ENCODE peak calls at places on chromosomes 3 and 15, in seven cellular contexts. K is Panc1, H is astrocyte, S is cardiac muscle cell, E is right cardiac atrium, P is gastrocnemius medialis, Y is stomach. J is an unnamed sample. For H3K4me1, the result is how much of the 10 kb centered on the place peaks cover.

GRCh38 chr3:127419140-127419539 is 131.3 kb upstream of the PRR20G start:
- DNase-seq in K (no peak), H (no peak), S (no peak), E (no peak), P (no peak), Y (no peak), J (no peak)

GRCh38 chr3:105513042-105513441 is 146.3 kb downstream of the ALCAM start:
- DNase-seq in K (no peak), H (peak), S (peak), E (no peak), P (no peak), Y (no peak), J (no peak)

GRCh38 chr3:53211704-53212702 is 43.8 kb downstream of the TKT start:
- DNase-seq in K (no peak), H (no peak), S (no peak), E (no peak), P (no peak), Y (no peak), J (no peak)

GRCh38 chr15:65394280-65394789 is 16.5 kb upstream of the IGDCC3 start:
- DNase-seq in K (no peak), H (no peak), S (no peak), E (no peak), P (no peak), Y (no peak), J (no peak)

GRCh38 chr15:79089331-79089889 is 1.2 kb downstream of the RASGRF1 start:
- DNase-seq in K (no peak), H (no peak), S (no peak), E (peak), P (no peak), Y (no peak), J (no peak)

GRCh38 chr3:45244356-45244755 is 18.3 kb upstream of the TMEM158 start:
- DNase-seq in K (no peak), H (no peak), S (no peak), E (no peak), P (no peak), Y (no peak), J (no peak)

GRCh38 chr3:42864321-42864950 is 11.2 kb downstream of the CYP8B1 start:
- DNase-seq in K (no peak), H (no peak), S (no peak), E (no peak), P (no peak), Y (no peak), J (no peak)

GRCh38 chr3:32002536-32003368 is 21.2 kb downstream of the ZNF860 start:
- DNase-seq in K (no peak), H (peak), S (no peak), E (no peak), P (no peak), Y (no peak), J (no peak)

GRCh38 chr3:182651461-182651860 is 141.8 kb upstream of the ATP11B start:
- DNase-seq in K (no peak), H (no peak), S (no peak), E (no peak), P (no peak), Y (no peak), J (no peak)

GRCh38 chr3:156551261-156551660 is 3.7 kb downstream of the SSR3 start:
- DNase-seq in K (no peak), H (peak), S (peak), E (no peak), P (no peak), Y (no peak), J (no peak)

GRCh38 chr3:65303431-65303830 is 615.6 kb upstream of the ADAMTS9 start:
- DNase-seq in K (no peak), H (no peak), S (no peak), E (no peak), P (no peak), Y (no peak), J (no peak)

GRCh38 chr15:51907136-51907862 is 64.3 kb downstream of the LEO1 start:
- DNase-seq in K (peak), H (peak), S (no peak), E (no peak), P (no peak), Y (peak), J (no peak)

GRCh38 chr15:68383161-68384074 is 48.5 kb downstream of the ITGA11 start:
- DNase-seq in K (no peak), H (no peak), S (peak), E (no peak), P (no peak), Y (peak), J (peak)

GRCh38 chr15:87207945-87208580 is 1048.5 kb downstream of the NTRK3 start:
- DNase-seq in K (no peak), H (peak), S (no peak), E (no peak), P (no peak), Y (no peak), J (no peak)

GRCh38 chr3:98038241-98038640 is 3.1 kb upstream of the GABRR3 start:
- DNase-seq in K (no peak), H (no peak), S (peak), E (no peak), P (no peak), Y (no peak), J (no peak)

GRCh38 chr3:191388823-191389222 is 58.5 kb upstream of the UTS2B start:
- DNase-seq in K (no peak), H (no peak), S (peak), E (no peak), P (no peak), Y (no peak), J (no peak)

GRCh38 chr3:166195808-166196207 is 358.6 kb upstream of the BCHE start:
- DNase-seq in K (no peak), H (peak), S (no peak), E (no peak), P (no peak), Y (no peak), J (no peak)

GRCh38 chr15:85704021-85704420 is 90.7 kb downstream of the KLHL25 start:
- DNase-seq in K (no peak), H (peak), S (no peak), E (no peak), P (no peak), Y (no peak), J (no peak)
- H3K4me1 ChIP-seq in K (under half), H (under half), S (half or more), E (under half), P (half or more), Y (half or more), J (half or more)

DNA sequence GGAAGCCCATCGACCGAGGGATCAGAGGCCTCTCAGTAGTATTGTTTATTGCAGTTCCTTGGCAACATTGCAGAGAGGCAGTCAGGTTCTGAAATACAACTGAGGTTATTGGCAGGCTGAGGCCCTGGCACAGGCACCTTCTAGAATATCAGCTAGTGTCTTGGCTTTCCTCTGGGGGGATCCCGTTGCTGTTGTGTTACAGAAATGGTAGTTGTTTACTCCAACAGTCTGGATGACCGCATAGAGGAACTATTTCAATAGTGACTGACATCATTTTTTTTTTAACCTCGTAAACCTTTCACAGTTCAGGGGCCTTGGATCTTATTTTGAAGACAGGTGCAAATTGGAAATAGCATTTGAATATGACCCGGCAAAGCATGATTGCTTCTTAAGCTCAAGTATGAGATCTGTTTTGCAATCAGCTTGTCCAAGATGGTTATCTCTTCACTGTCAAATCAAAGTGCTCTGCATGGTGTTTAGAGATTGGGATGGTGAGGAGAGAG is 63.9 kb downstream of the PGPEP1L start:
- DNase-seq in K (no peak), H (peak), S (peak), E (peak), P (peak), Y (no peak), J (peak)
- H3K4me1 ChIP-seq in K (under half), H (under half), S (under half), E (under half), P (half or more), Y (half or more), J (under half)

DNA sequence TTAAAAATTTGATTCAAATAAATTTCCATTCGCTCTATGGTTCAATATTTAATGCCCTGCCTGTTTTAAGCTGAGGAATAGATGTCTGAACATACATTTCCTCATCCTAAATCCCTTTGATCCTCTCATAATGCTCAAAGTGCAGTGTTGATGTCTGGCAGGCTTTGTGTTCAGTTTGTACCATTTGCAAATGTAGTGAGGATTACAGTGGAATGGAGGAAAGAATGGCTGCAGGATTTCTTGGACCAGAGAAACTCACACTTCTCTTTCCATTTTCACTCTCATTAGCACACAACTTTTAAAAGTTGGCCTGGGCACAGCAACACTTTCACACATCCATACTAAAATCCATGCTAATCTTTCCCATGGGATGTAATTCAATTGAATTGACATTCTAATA is 28.5 kb upstream of the THRB start:
- DNase-seq in K (no peak), H (no peak), S (no peak), E (no peak), P (no peak), Y (no peak), J (no peak)
- H3K4me1 ChIP-seq in K (under half), H (under half), S (under half), E (under half), P (under half), Y (under half), J (under half)

GRCh38 chr15:67124111-67124510 is 58.7 kb downstream of the SMAD3 start:
- DNase-seq in K (no peak), H (no peak), S (no peak), E (no peak), P (no peak), Y (no peak), J (no peak)

GRCh38 chr15:67127334-67127664 is 61.9 kb downstream of the SMAD3 start:
- DNase-seq in K (peak), H (no peak), S (no peak), E (no peak), P (no peak), Y (no peak), J (no peak)

GRCh38 chr15:67126551-67127333 is 61.3 kb downstream of the SMAD3 start:
- DNase-seq in K (no peak), H (no peak), S (no peak), E (no peak), P (no peak), Y (no peak), J (no peak)

GRCh38 chr15:67124911-67125588 is 59.6 kb downstream of the SMAD3 start:
- DNase-seq in K (no peak), H (no peak), S (no peak), E (no peak), P (no peak), Y (no peak), J (no peak)

DNA sequence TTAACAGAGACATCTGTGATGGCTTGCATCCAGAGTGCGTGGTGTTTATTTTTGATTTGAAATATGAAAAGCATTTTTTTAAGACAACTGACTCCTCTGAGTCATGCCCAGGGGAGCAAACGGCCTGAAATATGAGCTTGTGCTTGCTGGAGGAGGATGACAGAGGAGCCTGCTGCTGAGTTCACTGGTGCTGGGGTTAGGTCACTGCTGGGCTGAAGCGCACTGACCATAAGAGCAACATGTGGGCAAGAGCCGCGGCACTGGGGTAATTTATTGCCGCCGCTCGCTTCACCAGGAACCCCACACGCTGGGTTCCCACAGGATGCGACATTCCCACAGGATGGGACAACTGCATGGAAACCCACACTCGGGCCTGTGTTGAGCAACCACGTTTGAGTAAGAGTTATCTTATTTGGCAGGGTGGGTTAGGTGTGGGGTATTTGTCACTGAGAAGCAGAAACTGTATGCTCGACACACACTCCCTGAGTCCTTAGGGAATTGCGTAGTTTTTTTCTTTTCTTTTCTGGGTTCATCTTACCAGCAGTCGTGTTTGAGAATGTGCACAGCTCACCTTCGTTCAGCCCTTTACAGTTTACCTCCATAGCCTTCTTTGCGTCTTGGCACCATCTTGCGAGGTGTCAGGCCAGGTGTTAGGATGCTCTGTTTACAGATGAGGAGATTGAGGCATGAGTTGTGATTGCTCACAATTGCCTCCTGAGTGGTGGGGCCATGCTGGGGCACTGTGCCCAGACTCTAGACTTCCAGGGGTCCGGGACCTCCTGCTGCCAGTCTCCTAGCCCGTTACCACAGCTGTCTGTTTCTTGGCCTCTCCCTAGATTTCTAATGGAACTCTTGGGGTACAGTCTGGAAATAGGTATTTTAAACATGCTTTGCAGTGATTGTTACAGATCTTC is 60.4 kb downstream of the SMAD3 start:
- DNase-seq in K (peak), H (peak), S (peak), E (peak), P (peak), Y (peak), J (peak)
- H3K4me1 ChIP-seq in K (half or more), H (half or more), S (under half), E (under half), P (half or more), Y (half or more), J (half or more)

GRCh38 chr3:123156276-123156995 is 45.3 kb upstream of the SEC22A start:
- DNase-seq in K (no peak), H (no peak), S (no peak), E (no peak), P (no peak), Y (no peak), J (no peak)
- H3K4me1 ChIP-seq in K (under half), H (under half), S (under half), E (under half), P (under half), Y (half or more), J (under half)

GRCh38 chr3:11583638-11584046 is 60.1 kb downstream of the VGLL4 start:
- DNase-seq in K (no peak), H (peak), S (no peak), E (no peak), P (no peak), Y (no peak), J (no peak)
- H3K4me1 ChIP-seq in K (half or more), H (under half), S (under half), E (under half), P (half or more), Y (half or more), J (half or more)

GRCh38 chr15:66389859-66390382 is 3.2 kb downstream of the MAP2K1 start:
- DNase-seq in K (no peak), H (no peak), S (no peak), E (no peak), P (no peak), Y (no peak), J (no peak)

GRCh38 chr15:66399276-66399675 is 12.6 kb downstream of the MAP2K1 start:
- DNase-seq in K (no peak), H (no peak), S (no peak), E (no peak), P (no peak), Y (no peak), J (no peak)

GRCh38 chr15:66394912-66395311 is 8.2 kb downstream of the MAP2K1 start:
- DNase-seq in K (no peak), H (no peak), S (no peak), E (no peak), P (no peak), Y (no peak), J (no peak)

GRCh38 chr15:66390670-66391069 is 4.0 kb downstream of the MAP2K1 start:
- DNase-seq in K (no peak), H (no peak), S (peak), E (no peak), P (no peak), Y (no peak), J (no peak)

DNA sequence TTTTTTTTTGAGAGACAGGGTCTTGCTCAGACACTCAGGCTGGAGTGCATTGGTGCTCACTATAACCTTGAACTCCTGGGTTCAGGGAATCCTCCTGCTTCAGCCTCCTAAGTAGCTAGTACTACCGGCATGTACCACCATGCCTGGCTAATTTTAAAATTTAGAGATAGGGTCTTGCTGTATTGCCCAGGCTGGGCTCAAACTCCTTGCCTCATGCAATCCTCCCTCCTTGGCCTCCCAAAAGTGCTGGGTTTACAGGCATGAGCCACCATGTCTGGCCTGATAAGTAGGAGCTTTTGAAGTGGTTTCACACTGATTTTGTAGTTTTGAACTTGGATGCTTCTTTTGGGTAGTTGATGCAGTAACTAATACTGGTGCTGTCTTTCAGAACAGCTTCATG is 7.8 kb downstream of the MAP2K1 start:
- DNase-seq in K (no peak), H (no peak), S (no peak), E (no peak), P (no peak), Y (no peak), J (no peak)
- H3K4me1 ChIP-seq in K (under half), H (under half), S (under half), E (under half), P (under half), Y (half or more), J (under half)

GRCh38 chr3:129599073-129599472 is 7.4 kb downstream of the PLXND1 start:
- DNase-seq in K (no peak), H (no peak), S (no peak), E (peak), P (no peak), Y (no peak), J (no peak)

GRCh38 chr3:129597792-129598381 is 8.6 kb downstream of the PLXND1 start:
- DNase-seq in K (no peak), H (peak), S (peak), E (no peak), P (no peak), Y (no peak), J (no peak)

GRCh38 chr3:129597087-129597791 is 9.2 kb downstream of the PLXND1 start:
- DNase-seq in K (no peak), H (peak), S (peak), E (peak), P (no peak), Y (no peak), J (no peak)

GRCh38 chr3:129599607-129600006 is 6.9 kb downstream of the PLXND1 start:
- DNase-seq in K (no peak), H (peak), S (peak), E (peak), P (no peak), Y (no peak), J (peak)

GRCh38 chr3:129598484-129598883 is 8.0 kb downstream of the PLXND1 start:
- DNase-seq in K (no peak), H (no peak), S (no peak), E (no peak), P (no peak), Y (no peak), J (no peak)
- H3K4me1 ChIP-seq in K (half or more), H (half or more), S (under half), E (under half), P (half or more), Y (half or more), J (half or more)

GRCh38 chr3:110894574-110894973 is 177.0 kb upstream of the NECTIN3 start:
- DNase-seq in K (no peak), H (no peak), S (no peak), E (no peak), P (no peak), Y (no peak), J (no peak)
- H3K4me1 ChIP-seq in K (under half), H (under half), S (under half), E (under half), P (under half), Y (under half), J (under half)

DNA sequence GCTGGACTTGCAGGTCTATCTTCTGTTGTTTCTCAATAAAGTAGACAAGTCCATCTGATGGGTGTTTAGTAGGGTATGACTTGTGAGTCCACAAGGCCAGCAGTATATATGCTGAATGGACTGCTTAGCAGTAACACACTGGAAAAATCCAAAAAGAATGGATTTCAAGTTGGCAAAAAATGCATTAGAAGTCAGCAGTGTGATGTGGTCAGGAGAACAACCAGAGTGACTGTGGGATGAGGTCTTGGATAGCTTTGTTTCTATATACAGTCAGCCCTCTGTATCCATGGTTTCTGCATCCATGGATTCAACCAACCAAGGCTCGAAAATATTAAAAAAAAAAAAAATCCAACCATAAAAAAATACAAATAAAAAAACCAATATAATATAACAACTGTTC is 55.8 kb downstream of the LPP start:
- DNase-seq in K (no peak), H (peak), S (no peak), E (no peak), P (no peak), Y (no peak), J (no peak)
- H3K4me1 ChIP-seq in K (under half), H (under half), S (under half), E (under half), P (under half), Y (half or more), J (under half)